ENCODE peak calls at places on chromosomes 13 and 19, in nine cellular contexts. One of them, this sample, is unnamed.

GRCh38 chr19:45768644-45769053 is 403 bp downstream of the SIX5 start:
- DNase-seq in suprapubic skin: no peak
- DNase-seq in effector memory CD4-positive, alpha-beta T cell: peak; percentile 29
- DNase-seq in OCI-LY7: peak; percentile 64
- DNase-seq in SJSA1: no peak
- DNase-seq in islet precursor cell: peak; percentile 77
- DNase-seq in activated naive CD8-positive, alpha-beta T cell treated with anti-CD3 and anti-CD28 coated beads for 36 hours: no peak
- DNase-seq in stimulated activated CD8-positive, alpha-beta memory T cell treated with anti-CD3 and anti-CD28 coated beads, Interleukin-7, amount 100 ng/mL, for 1 hour: no peak
- DNase-seq in GDM1: peak; percentile 25
- DNase-seq in this sample: peak; percentile 25

GRCh38 chr19:6324757-6325156 is 8.7 kb downstream of the ACER1 start:
- DNase-seq in suprapubic skin: no peak
- DNase-seq in effector memory CD4-positive, alpha-beta T cell: no peak
- DNase-seq in OCI-LY7: no peak
- DNase-seq in SJSA1: no peak
- DNase-seq in islet precursor cell: no peak
- DNase-seq in activated naive CD8-positive, alpha-beta T cell treated with anti-CD3 and anti-CD28 coated beads for 36 hours: no peak
- DNase-seq in stimulated activated CD8-positive, alpha-beta memory T cell treated with anti-CD3 and anti-CD28 coated beads, Interleukin-7, amount 100 ng/mL, for 1 hour: no peak
- DNase-seq in GDM1: no peak
- DNase-seq in this sample: no peak

GRCh38 chr13:61142506-61142905 is 273.1 kb downstream of the PCDH20 start:
- DNase-seq in suprapubic skin: no peak
- DNase-seq in effector memory CD4-positive, alpha-beta T cell: no peak
- DNase-seq in OCI-LY7: no peak
- DNase-seq in SJSA1: no peak
- DNase-seq in islet precursor cell: no peak
- DNase-seq in activated naive CD8-positive, alpha-beta T cell treated with anti-CD3 and anti-CD28 coated beads for 36 hours: no peak
- DNase-seq in stimulated activated CD8-positive, alpha-beta memory T cell treated with anti-CD3 and anti-CD28 coated beads, Interleukin-7, amount 100 ng/mL, for 1 hour: no peak
- DNase-seq in GDM1: no peak
- DNase-seq in this sample: no peak

GRCh38 chr13:97076898-97077297 is 82.6 kb upstream of the OXGR1 start:
- DNase-seq in suprapubic skin: no peak
- DNase-seq in effector memory CD4-positive, alpha-beta T cell: no peak
- DNase-seq in OCI-LY7: no peak
- DNase-seq in SJSA1: no peak
- DNase-seq in islet precursor cell: no peak
- DNase-seq in activated naive CD8-positive, alpha-beta T cell treated with anti-CD3 and anti-CD28 coated beads for 36 hours: no peak
- DNase-seq in stimulated activated CD8-positive, alpha-beta memory T cell treated with anti-CD3 and anti-CD28 coated beads, Interleukin-7, amount 100 ng/mL, for 1 hour: no peak
- DNase-seq in GDM1: no peak
- DNase-seq in this sample: no peak

GRCh38 chr19:44757057-44757734 is 8.7 kb downstream of the BCL3 start:
- DNase-seq in suprapubic skin: no peak
- DNase-seq in effector memory CD4-positive, alpha-beta T cell: no peak
- DNase-seq in OCI-LY7: no peak
- DNase-seq in SJSA1: no peak
- DNase-seq in islet precursor cell: peak; percentile 81
- DNase-seq in activated naive CD8-positive, alpha-beta T cell treated with anti-CD3 and anti-CD28 coated beads for 36 hours: no peak
- DNase-seq in stimulated activated CD8-positive, alpha-beta memory T cell treated with anti-CD3 and anti-CD28 coated beads, Interleukin-7, amount 100 ng/mL, for 1 hour: no peak
- DNase-seq in GDM1: no peak
- DNase-seq in this sample: no peak

GRCh38 chr19:16386619-16387240 is 62.1 kb downstream of the KLF2 start:
- DNase-seq in suprapubic skin: no peak
- DNase-seq in effector memory CD4-positive, alpha-beta T cell: peak; percentile 34
- DNase-seq in OCI-LY7: peak; percentile 80
- DNase-seq in SJSA1: peak; percentile 37
- DNase-seq in islet precursor cell: peak; percentile 77
- DNase-seq in activated naive CD8-positive, alpha-beta T cell treated with anti-CD3 and anti-CD28 coated beads for 36 hours: peak; percentile 47
- DNase-seq in stimulated activated CD8-positive, alpha-beta memory T cell treated with anti-CD3 and anti-CD28 coated beads, Interleukin-7, amount 100 ng/mL, for 1 hour: no peak
- DNase-seq in GDM1: peak; percentile 37
- DNase-seq in this sample: peak; percentile 11

GRCh38 chr19:10417598-10418280 is 2.6 kb upstream of the PDE4A start:
- DNase-seq in suprapubic skin: no peak
- DNase-seq in effector memory CD4-positive, alpha-beta T cell: no peak
- DNase-seq in OCI-LY7: peak; percentile 58
- DNase-seq in SJSA1: no peak
- DNase-seq in islet precursor cell: peak; percentile 76
- DNase-seq in activated naive CD8-positive, alpha-beta T cell treated with anti-CD3 and anti-CD28 coated beads for 36 hours: no peak
- DNase-seq in stimulated activated CD8-positive, alpha-beta memory T cell treated with anti-CD3 and anti-CD28 coated beads, Interleukin-7, amount 100 ng/mL, for 1 hour: no peak
- DNase-seq in GDM1: no peak
- DNase-seq in this sample: no peak

GRCh38 chr19:2059422-2060201 is 8.6 kb upstream of the MKNK2 start:
- DNase-seq in suprapubic skin: peak; percentile 86
- DNase-seq in effector memory CD4-positive, alpha-beta T cell: no peak
- DNase-seq in OCI-LY7: no peak
- DNase-seq in SJSA1: peak; percentile 62
- DNase-seq in islet precursor cell: peak; percentile 93
- DNase-seq in activated naive CD8-positive, alpha-beta T cell treated with anti-CD3 and anti-CD28 coated beads for 36 hours: no peak
- DNase-seq in stimulated activated CD8-positive, alpha-beta memory T cell treated with anti-CD3 and anti-CD28 coated beads, Interleukin-7, amount 100 ng/mL, for 1 hour: no peak
- DNase-seq in GDM1: no peak
- DNase-seq in this sample: no peak

GRCh38 chr13:111262715-111263114 is 57.7 kb upstream of the TEX29 start:
- DNase-seq in suprapubic skin: no peak
- DNase-seq in effector memory CD4-positive, alpha-beta T cell: no peak
- DNase-seq in OCI-LY7: no peak
- DNase-seq in SJSA1: no peak
- DNase-seq in islet precursor cell: peak; percentile 37
- DNase-seq in activated naive CD8-positive, alpha-beta T cell treated with anti-CD3 and anti-CD28 coated beads for 36 hours: no peak
- DNase-seq in stimulated activated CD8-positive, alpha-beta memory T cell treated with anti-CD3 and anti-CD28 coated beads, Interleukin-7, amount 100 ng/mL, for 1 hour: no peak
- DNase-seq in GDM1: no peak
- DNase-seq in this sample: no peak

GRCh38 chr19:10870955-10871603 is at the start of gene CARM1:
- DNase-seq in suprapubic skin: peak; percentile 100
- DNase-seq in effector memory CD4-positive, alpha-beta T cell: peak; percentile 99
- DNase-seq in OCI-LY7: peak; percentile 97
- DNase-seq in SJSA1: peak; percentile 100
- DNase-seq in islet precursor cell: peak; percentile 99
- DNase-seq in activated naive CD8-positive, alpha-beta T cell treated with anti-CD3 and anti-CD28 coated beads for 36 hours: peak; percentile 99
- DNase-seq in stimulated activated CD8-positive, alpha-beta memory T cell treated with anti-CD3 and anti-CD28 coated beads, Interleukin-7, amount 100 ng/mL, for 1 hour: peak; percentile 97
- DNase-seq in GDM1: peak; percentile 99
- DNase-seq in this sample: peak; percentile 98

GRCh38 chr13:112954488-112955270 is 14.3 kb upstream of the MCF2L start:
- DNase-seq in suprapubic skin: no peak
- DNase-seq in effector memory CD4-positive, alpha-beta T cell: no peak
- DNase-seq in OCI-LY7: no peak
- DNase-seq in SJSA1: no peak
- DNase-seq in islet precursor cell: no peak
- DNase-seq in activated naive CD8-positive, alpha-beta T cell treated with anti-CD3 and anti-CD28 coated beads for 36 hours: no peak
- DNase-seq in stimulated activated CD8-positive, alpha-beta memory T cell treated with anti-CD3 and anti-CD28 coated beads, Interleukin-7, amount 100 ng/mL, for 1 hour: no peak
- DNase-seq in GDM1: no peak
- DNase-seq in this sample: no peak

GRCh38 chr19:2385053-2385721 is 25.1 kb downstream of the TMPRSS9 start:
- DNase-seq in suprapubic skin: no peak
- DNase-seq in effector memory CD4-positive, alpha-beta T cell: no peak
- DNase-seq in OCI-LY7: peak; percentile 21
- DNase-seq in SJSA1: peak; percentile 44
- DNase-seq in islet precursor cell: peak; percentile 91
- DNase-seq in activated naive CD8-positive, alpha-beta T cell treated with anti-CD3 and anti-CD28 coated beads for 36 hours: no peak
- DNase-seq in stimulated activated CD8-positive, alpha-beta memory T cell treated with anti-CD3 and anti-CD28 coated beads, Interleukin-7, amount 100 ng/mL, for 1 hour: no peak
- DNase-seq in GDM1: no peak
- DNase-seq in this sample: peak; percentile 81

GRCh38 chr13:67183151-67183550 is 47.0 kb downstream of the PCDH9 start:
- DNase-seq in suprapubic skin: no peak
- DNase-seq in effector memory CD4-positive, alpha-beta T cell: no peak
- DNase-seq in OCI-LY7: no peak
- DNase-seq in SJSA1: no peak
- DNase-seq in islet precursor cell: no peak
- DNase-seq in activated naive CD8-positive, alpha-beta T cell treated with anti-CD3 and anti-CD28 coated beads for 36 hours: no peak
- DNase-seq in stimulated activated CD8-positive, alpha-beta memory T cell treated with anti-CD3 and anti-CD28 coated beads, Interleukin-7, amount 100 ng/mL, for 1 hour: no peak
- DNase-seq in GDM1: no peak
- DNase-seq in this sample: no peak

GRCh38 chr13:27997904-27998522 is 9.5 kb upstream of the URAD start:
- DNase-seq in suprapubic skin: no peak
- DNase-seq in effector memory CD4-positive, alpha-beta T cell: no peak
- DNase-seq in OCI-LY7: peak; percentile 66
- DNase-seq in SJSA1: no peak
- DNase-seq in islet precursor cell: peak; percentile 81
- DNase-seq in activated naive CD8-positive, alpha-beta T cell treated with anti-CD3 and anti-CD28 coated beads for 36 hours: no peak
- DNase-seq in stimulated activated CD8-positive, alpha-beta memory T cell treated with anti-CD3 and anti-CD28 coated beads, Interleukin-7, amount 100 ng/mL, for 1 hour: no peak
- DNase-seq in GDM1: peak; percentile 42
- DNase-seq in this sample: no peak

GRCh38 chr13:101331731-101332130 is 84.6 kb downstream of the NALCN start:
- DNase-seq in suprapubic skin: no peak
- DNase-seq in effector memory CD4-positive, alpha-beta T cell: no peak
- DNase-seq in OCI-LY7: no peak
- DNase-seq in SJSA1: no peak
- DNase-seq in islet precursor cell: no peak
- DNase-seq in activated naive CD8-positive, alpha-beta T cell treated with anti-CD3 and anti-CD28 coated beads for 36 hours: no peak
- DNase-seq in stimulated activated CD8-positive, alpha-beta memory T cell treated with anti-CD3 and anti-CD28 coated beads, Interleukin-7, amount 100 ng/mL, for 1 hour: no peak
- DNase-seq in GDM1: no peak
- DNase-seq in this sample: no peak

GRCh38 chr19:51127755-51128154 is 3.0 kb downstream of the SIGLEC9 start:
- DNase-seq in suprapubic skin: peak; percentile 67
- DNase-seq in effector memory CD4-positive, alpha-beta T cell: no peak
- DNase-seq in OCI-LY7: no peak
- DNase-seq in SJSA1: peak; percentile 33
- DNase-seq in islet precursor cell: no peak
- DNase-seq in activated naive CD8-positive, alpha-beta T cell treated with anti-CD3 and anti-CD28 coated beads for 36 hours: no peak
- DNase-seq in stimulated activated CD8-positive, alpha-beta memory T cell treated with anti-CD3 and anti-CD28 coated beads, Interleukin-7, amount 100 ng/mL, for 1 hour: no peak
- DNase-seq in GDM1: peak; percentile 84
- DNase-seq in this sample: no peak

GRCh38 chr19:1104452-1105216 is 840 bp downstream of the GPX4 start:
- DNase-seq in suprapubic skin: peak; percentile 88
- DNase-seq in effector memory CD4-positive, alpha-beta T cell: peak; percentile 68
- DNase-seq in OCI-LY7: peak; percentile 68
- DNase-seq in SJSA1: peak; percentile 60
- DNase-seq in islet precursor cell: peak; percentile 83
- DNase-seq in activated naive CD8-positive, alpha-beta T cell treated with anti-CD3 and anti-CD28 coated beads for 36 hours: peak; percentile 87
- DNase-seq in stimulated activated CD8-positive, alpha-beta memory T cell treated with anti-CD3 and anti-CD28 coated beads, Interleukin-7, amount 100 ng/mL, for 1 hour: peak; percentile 61
- DNase-seq in GDM1: peak; percentile 32
- DNase-seq in this sample: peak; percentile 76

GRCh38 chr19:3270908-3271307 is 46.4 kb downstream of the CELF5 start:
- DNase-seq in suprapubic skin: no peak
- DNase-seq in effector memory CD4-positive, alpha-beta T cell: peak; percentile 26
- DNase-seq in OCI-LY7: peak; percentile 58
- DNase-seq in SJSA1: no peak
- DNase-seq in islet precursor cell: no peak
- DNase-seq in activated naive CD8-positive, alpha-beta T cell treated with anti-CD3 and anti-CD28 coated beads for 36 hours: peak; percentile 68
- DNase-seq in stimulated activated CD8-positive, alpha-beta memory T cell treated with anti-CD3 and anti-CD28 coated beads, Interleukin-7, amount 100 ng/mL, for 1 hour: no peak
- DNase-seq in GDM1: no peak
- DNase-seq in this sample: no peak

GRCh38 chr13:93878675-93879074 is 600.8 kb downstream of the DCT start:
- DNase-seq in suprapubic skin: no peak
- DNase-seq in effector memory CD4-positive, alpha-beta T cell: no peak
- DNase-seq in OCI-LY7: no peak
- DNase-seq in SJSA1: no peak
- DNase-seq in islet precursor cell: no peak
- DNase-seq in activated naive CD8-positive, alpha-beta T cell treated with anti-CD3 and anti-CD28 coated beads for 36 hours: no peak
- DNase-seq in stimulated activated CD8-positive, alpha-beta memory T cell treated with anti-CD3 and anti-CD28 coated beads, Interleukin-7, amount 100 ng/mL, for 1 hour: no peak
- DNase-seq in GDM1: no peak
- DNase-seq in this sample: no peak